ENCODE peak calls at places on chromosomes 7 and 10, in eight cellular contexts. Z is stomach, G is transverse colon, M is H1, C is K562, I is SK-N-SH, V is sigmoid colon, Q is HepG2. K is an unnamed sample.
A peak's percentile ranks its signal among the peaks of the same experiment; 100 is the strongest.

GRCh38 chr10:19659920-19660655 is 156.1 kb upstream of the PLXDC2 start:
- DNase-seq in Z (no peak), G (no peak), M (no peak), C (no peak), I (no peak), V (no peak), Q (no peak), K (no peak)

GRCh38 chr7:134365341-134366054 is 48.8 kb upstream of the SLC35B4 start:
- DNase-seq in Z (no peak), G (no peak), M (no peak), C (peak; percentile 51), I (no peak), V (no peak), Q (no peak), K (no peak)

GRCh38 chr7:16646427-16647081 is 573 bp downstream of the BZW2 start:
- DNase-seq in Z (no peak), G (peak; percentile 17), M (no peak), C (no peak), I (peak; percentile 25), V (no peak), Q (no peak), K (no peak)

GRCh38 chr7:155861480-155861868 is 49.2 kb upstream of the SHH start:
- DNase-seq in Z (peak; percentile 25), G (no peak), M (peak; percentile 35), C (no peak), I (no peak), V (no peak), Q (no peak), K (no peak)

GRCh38 chr10:100508691-100509150 is 10.9 kb downstream of the SEC31B start:
- DNase-seq in Z (no peak), G (no peak), M (no peak), C (peak; percentile 60), I (peak; percentile 70), V (no peak), Q (peak; percentile 56), K (no peak)

GRCh38 chr10:42980553-42981357 is 96.1 kb upstream of the RET start:
- DNase-seq in Z (peak; percentile 19), G (no peak), M (peak; percentile 37), C (no peak), I (no peak), V (peak; percentile 60), Q (no peak), K (no peak)

GRCh38 chr10:80518807-80519360 is 18.8 kb upstream of the SH2D4B start:
- DNase-seq in Z (no peak), G (no peak), M (no peak), C (no peak), I (no peak), V (peak; percentile 42), Q (no peak), K (no peak)

GRCh38 chr7:44277391-44277790 is 48.0 kb downstream of the CAMK2B start:
- DNase-seq in Z (no peak), G (no peak), M (no peak), C (no peak), I (peak; percentile 36), V (peak; percentile 30), Q (no peak), K (no peak)

GRCh38 chr10:9825491-9826018 is 1192.1 kb upstream of the CELF2 start:
- DNase-seq in Z (peak; percentile 52), G (no peak), M (no peak), C (peak; percentile 55), I (no peak), V (no peak), Q (no peak), K (no peak)

GRCh38 chr7:15967551-15967950 is 281.1 kb upstream of the MEOX2 start:
- DNase-seq in Z (no peak), G (no peak), M (no peak), C (no peak), I (no peak), V (no peak), Q (no peak), K (no peak)

GRCh38 chr7:75985009-75985517 is 9.3 kb downstream of the TMEM120A start:
- DNase-seq in Z (no peak), G (no peak), M (no peak), C (no peak), I (peak; percentile 43), V (no peak), Q (no peak), K (no peak)

GRCh38 chr10:69359089-69360025 is 57.4 kb downstream of the TACR2 start:
- DNase-seq in Z (no peak), G (no peak), M (no peak), C (no peak), I (no peak), V (no peak), Q (no peak), K (no peak)

GRCh38 chr7:3493499-3493898 is 192.4 kb downstream of the SDK1 start:
- DNase-seq in Z (no peak), G (no peak), M (no peak), C (no peak), I (no peak), V (no peak), Q (peak; percentile 9), K (no peak)

GRCh38 chr10:31678573-31679122 is 250.0 kb downstream of the ARHGAP12 start:
- DNase-seq in Z (no peak), G (no peak), M (no peak), C (no peak), I (no peak), V (no peak), Q (no peak), K (no peak)

GRCh38 chr10:117271427-117271826 is 30.5 kb downstream of the SLC18A2 start:
- DNase-seq in Z (no peak), G (no peak), M (no peak), C (no peak), I (no peak), V (no peak), Q (no peak), K (no peak)

GRCh38 chr7:131620673-131621609 is 64.5 kb upstream of the PODXL start:
- DNase-seq in Z (no peak), G (no peak), M (no peak), C (no peak), I (no peak), V (no peak), Q (no peak), K (no peak)

GRCh38 chr10:82399850-82400249 is 524.9 kb downstream of the NRG3 start:
- DNase-seq in Z (no peak), G (no peak), M (no peak), C (no peak), I (no peak), V (no peak), Q (no peak), K (no peak)

GRCh38 chr7:544528-545221 is 25.0 kb upstream of the PDGFA start:
- DNase-seq in Z (no peak), G (no peak), M (no peak), C (no peak), I (no peak), V (no peak), Q (no peak), K (no peak)

GRCh38 chr10:73887038-73888015 is 13.0 kb upstream of the CAMK2G start:
- DNase-seq in Z (peak; percentile 73), G (peak; percentile 63), M (no peak), C (no peak), I (peak; percentile 59), V (peak; percentile 91), Q (no peak), K (peak; percentile 93)

GRCh38 chr7:151814400-151814914 is 62.5 kb downstream of the PRKAG2 start:
- DNase-seq in Z (no peak), G (no peak), M (peak; percentile 71), C (no peak), I (no peak), V (no peak), Q (no peak), K (no peak)

GRCh38 chr10:114990991-114991390 is 53.0 kb downstream of the TRUB1 start:
- DNase-seq in Z (no peak), G (no peak), M (no peak), C (no peak), I (no peak), V (no peak), Q (no peak), K (no peak)

GRCh38 chr10:10092581-10092980 is 925.1 kb upstream of the CELF2 start:
- DNase-seq in Z (no peak), G (no peak), M (peak; percentile 45), C (no peak), I (no peak), V (no peak), Q (no peak), K (no peak)

GRCh38 chr10:28558923-28559508 is 26.1 kb downstream of the WAC start:
- DNase-seq in Z (no peak), G (no peak), M (no peak), C (no peak), I (no peak), V (no peak), Q (no peak), K (no peak)

GRCh38 chr7:3267928-3268690 is 32.9 kb upstream of the SDK1 start:
- DNase-seq in Z (no peak), G (no peak), M (no peak), C (no peak), I (no peak), V (no peak), Q (no peak), K (no peak)

GRCh38 chr10:33279791-33280190 is 54.7 kb downstream of the NRP1 start:
- DNase-seq in Z (no peak), G (no peak), M (no peak), C (no peak), I (no peak), V (no peak), Q (no peak), K (no peak)

GRCh38 chr10:128721851-128722250 is 595.6 kb upstream of the MKI67 start:
- DNase-seq in Z (no peak), G (no peak), M (no peak), C (no peak), I (no peak), V (no peak), Q (no peak), K (no peak)

GRCh38 chr7:80247144-80247543 is 112.5 kb downstream of the GNAI1 start:
- DNase-seq in Z (no peak), G (peak; percentile 7), M (no peak), C (no peak), I (no peak), V (no peak), Q (no peak), K (no peak)

GRCh38 chr10:79239275-79239779 is 107.9 kb upstream of the PPIF start:
- DNase-seq in Z (no peak), G (no peak), M (peak; percentile 60), C (peak; percentile 67), I (peak; percentile 50), V (peak; percentile 89), Q (no peak), K (no peak)
- TF ChIP-seq POLR2AphosphoS5 in Z (peak; percentile 59), G (no peak), M (no peak), C (no peak), I (no peak), V (peak; percentile 42), Q (no peak), K (peak; percentile 37)

GRCh38 chr10:62040896-62041295 is 139.4 kb downstream of the ARID5B start:
- DNase-seq in Z (no peak), G (no peak), M (no peak), C (no peak), I (no peak), V (no peak), Q (no peak), K (no peak)
- H3K4me1 ChIP-seq in Z (peaks cover 84% of the 10 kb centered on the region), G (peaks cover 46% of the 10 kb centered on the region), M (peaks cover 12% of the 10 kb centered on the region), C (no peaks in the 10 kb centered on the region), I (peaks cover 35% of the 10 kb centered on the region), V (peaks cover 74% of the 10 kb centered on the region), Q (peaks cover 83% of the 10 kb centered on the region), K (peaks cover 58% of the 10 kb centered on the region)

GRCh38 chr7:98619450-98620321 is 2.6 kb downstream of the NPTX2 start:
- DNase-seq in Z (peak; percentile 40), G (no peak), M (no peak), C (no peak), I (peak; percentile 33), V (no peak), Q (peak; percentile 69), K (no peak)
- TF ChIP-seq EP300 in Z (no peak), G (no peak), M (no peak), C (no peak), I (no peak), V (no peak), Q (no peak), K (no peak)

GRCh38 chr10:27319752-27320561 is 79.4 kb upstream of the ACBD5 start:
- DNase-seq in Z (peak; percentile 68), G (peak; percentile 49), M (no peak), C (peak; percentile 9), I (peak; percentile 23), V (peak; percentile 74), Q (no peak), K (no peak)
- TF ChIP-seq POLR2AphosphoS5 in Z (peak; percentile 37), G (no peak), M (no peak), C (no peak), I (no peak), V (no peak), Q (no peak), K (peak; percentile 39)